ENCODE peak calls at places on chromosomes 12 and 14, in seven cellular contexts. G is uterus, B is stomach, R is adrenal gland, J is IMR-90, K is esophagus squamous epithelium, H is body of pancreas. U is an unnamed sample.

GRCh38 chr12:66960704-66961690 is 282.1 kb upstream of the GRIP1 start:
- DNase-seq in G (no peak), K (no peak), J (no peak), R (no peak), H (no peak), B (no peak), U (no peak)

GRCh38 chr12:14148489-14149240 is 167.3 kb upstream of the GRIN2B start:
- DNase-seq in B (no peak), H (no peak), G (no peak), J (no peak), K (no peak), R (no peak), U (no peak)

GRCh38 chr14:68976160-68977067 is 2.7 kb downstream of the ACTN1 start:
- DNase-seq in J (peak; percentile 48), K (no peak), G (peak; percentile 75), R (no peak), H (no peak), B (no peak), U (no peak)

GRCh38 chr12:31000751-31001150 is 72.9 kb upstream of the DDX11 start:
- DNase-seq in K (no peak), B (no peak), R (no peak), G (no peak), H (no peak), J (peak; percentile 34), U (no peak)

GRCh38 chr14:74219806-74220205 is 19.4 kb upstream of the VSX2 start:
- DNase-seq in B (no peak), J (no peak), G (no peak), K (no peak), R (no peak), H (no peak), U (no peak)

GRCh38 chr12:117202556-117202955 is 12.3 kb upstream of the FBXO21 start:
- DNase-seq in K (no peak), B (no peak), J (no peak), R (no peak), H (no peak), G (no peak), U (no peak)

GRCh38 chr12:6570264-6570887 is 2.3 kb upstream of the NOP2 start:
- DNase-seq in B (peak; percentile 56), H (peak; percentile 75), J (no peak), K (no peak), G (peak; percentile 34), R (no peak), U (peak; percentile 57)

GRCh38 chr12:6917491-6918231 is 3.3 kb downstream of the ENO2 start:
- DNase-seq in K (no peak), J (peak; percentile 65), H (no peak), R (no peak), B (no peak), G (no peak), U (no peak)

GRCh38 chr12:106205208-106206069 is 42.4 kb downstream of the CKAP4 start:
- DNase-seq in J (no peak), R (peak; percentile 40), G (no peak), H (peak; percentile 55), B (no peak), K (no peak), U (no peak)

GRCh38 chr12:8519208-8519607 is 5.9 kb downstream of the CLEC4D start:
- DNase-seq in G (no peak), H (no peak), K (no peak), J (no peak), R (no peak), B (no peak), U (no peak)

GRCh38 chr12:94145231-94145979 is 3.0 kb upstream of the PLXNC1 start:
- DNase-seq in J (peak; percentile 55), R (no peak), K (no peak), H (no peak), G (peak; percentile 24), B (no peak), U (no peak)

GRCh38 chr12:92356405-92356804 is 210.8 kb upstream of the BTG1 start:
- DNase-seq in K (no peak), B (no peak), R (no peak), J (no peak), G (no peak), H (no peak), U (no peak)

GRCh38 chr12:117012189-117012805 is 86.9 kb downstream of the TESC start:
- DNase-seq in K (no peak), B (no peak), H (no peak), R (no peak), J (peak; percentile 41), G (no peak), U (no peak)

GRCh38 chr12:15192721-15193120 is 28.5 kb downstream of the RERG start:
- DNase-seq in J (no peak), K (no peak), G (no peak), R (no peak), H (no peak), B (no peak), U (no peak)

GRCh38 chr12:74780458-74781241 is 243.0 kb downstream of the ATXN7L3B start:
- DNase-seq in J (peak; percentile 46), R (no peak), B (no peak), H (no peak), G (no peak), K (no peak), U (no peak)

GRCh38 chr14:49940805-49941421 is 48.0 kb downstream of the ARF6 start:
- DNase-seq in K (no peak), B (no peak), J (peak; percentile 64), G (no peak), H (no peak), R (no peak), U (no peak)

GRCh38 chr12:123134755-123135282 is 16.1 kb downstream of the PITPNM2 start:
- DNase-seq in R (no peak), J (no peak), B (no peak), G (no peak), K (no peak), H (no peak), U (no peak)

GRCh38 chr14:76056128-76056527 is 70.6 kb downstream of the IFT43 start:
- DNase-seq in R (no peak), B (no peak), G (no peak), K (no peak), J (peak; percentile 4), H (no peak), U (no peak)

GRCh38 chr14:68806526-68807147 is 13.8 kb upstream of the ZFP36L1 start:
- DNase-seq in K (no peak), R (no peak), J (no peak), G (no peak), H (no peak), B (peak; percentile 24), U (peak; percentile 77)

GRCh38 chr14:89701079-89702043 is 253.2 kb downstream of the EFCAB11 start:
- DNase-seq in J (peak; percentile 62), R (peak; percentile 90), H (peak; percentile 91), G (peak; percentile 80), B (peak; percentile 90), K (peak; percentile 23), U (peak; percentile 94)

DNA sequence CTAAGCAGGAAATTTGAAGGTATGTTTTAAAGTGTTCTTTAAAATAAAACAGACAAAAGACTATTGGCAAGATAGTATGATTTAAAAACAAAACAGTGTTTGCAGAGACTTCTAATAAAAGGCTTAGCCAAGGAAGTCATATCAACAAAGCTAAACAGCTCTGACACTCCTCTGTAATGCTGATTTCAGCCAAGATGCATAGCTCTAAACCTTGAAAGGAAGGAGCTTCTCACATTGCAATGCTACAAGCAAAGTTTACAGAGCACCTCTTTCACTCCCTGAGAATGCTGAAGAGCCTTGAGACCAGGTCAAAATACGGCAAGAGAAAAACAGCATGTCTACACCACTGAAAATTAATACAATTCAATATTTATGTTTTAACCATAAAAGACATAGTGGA is 51.8 kb downstream of the PARP11 start:
- DNase-seq in R (no peak), G (no peak), K (no peak), J (no peak), B (no peak), H (no peak), U (no peak)
- H3K27me3 ChIP-seq in R (no peaks in the 10 kb centered on the region), G (no peaks in the 10 kb centered on the region), K (no peaks in the 10 kb centered on the region), J (no peaks in the 10 kb centered on the region), B (no peaks in the 10 kb centered on the region), H (no peaks in the 10 kb centered on the region), U (no peaks in the 10 kb centered on the region)

DNA sequence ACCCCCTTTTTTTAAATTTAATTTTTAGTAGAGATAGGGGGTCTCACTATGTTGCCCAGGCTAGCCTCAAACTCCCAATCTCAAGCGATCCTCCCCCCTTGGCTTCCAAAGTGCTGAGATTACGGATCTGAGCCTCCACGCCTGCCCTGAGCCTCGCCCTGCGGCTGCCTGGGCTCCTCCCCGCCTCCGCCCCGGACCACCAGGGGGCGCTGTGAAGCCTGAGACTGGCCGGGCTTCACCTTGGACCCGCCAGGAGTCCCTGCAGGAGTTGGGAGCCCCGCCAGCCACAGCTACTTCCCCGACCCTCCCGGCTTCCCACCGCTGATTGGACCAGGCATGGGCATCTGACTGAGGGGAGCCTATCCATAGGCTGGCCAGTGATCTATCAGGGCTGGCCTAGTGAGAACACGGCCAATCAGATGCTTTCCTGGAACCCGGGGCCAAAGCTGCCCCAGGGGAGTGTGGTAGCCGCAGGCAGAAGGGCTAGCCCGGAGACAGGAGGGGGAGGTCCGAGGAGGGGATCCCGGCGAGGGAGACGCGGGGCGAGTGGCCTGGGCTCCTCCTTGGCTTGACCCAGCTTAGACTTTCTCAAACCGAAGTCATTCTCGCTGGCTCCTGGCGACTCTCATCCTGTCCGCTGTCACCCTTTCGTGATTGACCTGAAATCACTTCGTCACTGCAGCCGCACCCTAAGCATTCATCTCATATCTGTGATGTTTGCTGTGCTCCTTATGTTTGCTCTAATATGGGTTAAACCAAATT is 15.1 kb upstream of the ANKRD9 start:
- DNase-seq in G (peak; percentile 97), K (peak; percentile 79), B (peak; percentile 99), R (peak; percentile 99), H (peak; percentile 100), J (peak; percentile 98), U (peak; percentile 96)
- TF ChIP-seq POLR2A in G (peak; percentile 35), K (no peak), B (no peak), R (no peak), H (peak; percentile 81), J (peak; percentile 33), U (peak; percentile 84)

GRCh38 chr12:42236017-42236416 is 2.0 kb downstream of the YAF2 start:
- DNase-seq in R (no peak), G (no peak), H (no peak), B (no peak), J (no peak), K (no peak), U (no peak)
- H3K27me3 ChIP-seq in R (no peaks in the 10 kb centered on the region), G (no peaks in the 10 kb centered on the region), H (no peaks in the 10 kb centered on the region), B (no peaks in the 10 kb centered on the region), J (no peaks in the 10 kb centered on the region), K (no peaks in the 10 kb centered on the region), U (no peaks in the 10 kb centered on the region)

DNA sequence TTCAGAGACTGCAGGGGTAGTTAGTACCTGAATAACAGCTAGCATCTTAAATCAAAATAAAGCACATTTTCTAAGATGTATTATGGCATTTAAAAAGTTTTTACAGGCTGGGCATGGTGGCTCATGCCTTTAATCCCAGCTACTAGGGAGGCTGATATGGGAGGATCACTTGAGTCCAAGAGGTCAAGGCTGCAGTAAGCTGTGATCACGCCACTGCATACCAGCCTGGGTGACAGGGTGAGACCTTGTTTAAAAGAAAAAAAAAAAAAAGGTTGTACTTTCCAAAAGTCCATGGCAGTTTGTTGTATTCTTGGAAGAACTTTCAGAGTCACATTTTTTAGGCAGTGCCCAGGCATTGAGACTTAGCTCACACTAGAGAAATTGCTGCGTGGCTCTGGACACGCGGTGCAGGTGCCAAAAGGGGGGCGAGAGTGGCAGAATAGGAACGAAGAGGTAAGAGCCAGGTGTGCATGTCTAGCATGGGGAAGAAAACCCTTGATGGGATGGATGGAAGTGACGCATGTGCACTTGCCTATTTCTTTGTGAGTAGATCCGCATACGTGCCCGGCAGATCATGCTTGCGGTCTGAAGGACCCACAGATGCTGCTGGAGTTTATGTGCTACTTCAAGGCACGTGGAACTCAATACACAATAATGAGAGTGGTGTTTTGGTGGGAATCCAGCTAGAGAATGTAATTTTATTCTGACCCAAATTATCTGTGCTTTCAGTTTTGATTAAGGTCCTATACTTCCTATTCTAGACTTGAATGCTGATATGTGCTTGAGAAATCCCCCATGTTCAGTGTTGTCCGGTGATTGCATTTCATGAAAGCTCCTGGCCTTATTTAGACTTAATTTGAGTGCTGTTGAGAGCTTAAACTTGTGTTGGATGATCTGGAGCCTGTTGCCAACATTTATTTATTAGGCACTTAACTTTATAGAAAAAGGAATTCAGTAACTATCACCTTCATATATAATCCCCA is 11.9 kb downstream of the ANKRD13A start:
- DNase-seq in R (no peak), B (no peak), K (no peak), G (no peak), H (no peak), J (no peak), U (no peak)
- TF ChIP-seq POLR2A in R (no peak), B (no peak), K (no peak), G (no peak), H (no peak), J (no peak), U (no peak)